ENCODE peak calls at places on chromosome 22, in nine cellular contexts. One of them, this sample, is unnamed.

GRCh38 chr22:47325249-47325648 is 562.8 kb downstream of the TBC1D22A start:
- DNase-seq in RWPE1: no peak
- DNase-seq in GM13976: no peak
- DNase-seq in AG10803: no peak
- DNase-seq in HFFc6: no peak
- DNase-seq in progenitor cell of endocrine pancreas: no peak
- DNase-seq in heart left ventricle: no peak
- DNase-seq in lower lobe of right lung: no peak
- DNase-seq in cardiac muscle cell: no peak
- DNase-seq in this sample: no peak

GRCh38 chr22:33372875-33373274 is 314.7 kb upstream of the SYN3 start:
- DNase-seq in RWPE1: no peak
- DNase-seq in GM13976: no peak
- DNase-seq in AG10803: no peak
- DNase-seq in HFFc6: no peak
- DNase-seq in progenitor cell of endocrine pancreas: no peak
- DNase-seq in heart left ventricle: no peak
- DNase-seq in lower lobe of right lung: no peak
- DNase-seq in cardiac muscle cell: no peak
- DNase-seq in this sample: no peak

GRCh38 chr22:20752873-20753272 is 21.0 kb upstream of the SERPIND1 start:
- DNase-seq in RWPE1: no peak
- DNase-seq in GM13976: no peak
- DNase-seq in AG10803: no peak
- DNase-seq in HFFc6: no peak
- DNase-seq in progenitor cell of endocrine pancreas: no peak
- DNase-seq in heart left ventricle: no peak
- DNase-seq in lower lobe of right lung: no peak
- DNase-seq in cardiac muscle cell: no peak
- DNase-seq in this sample: no peak

GRCh38 chr22:31618057-31618456 is 44.0 kb downstream of the PISD start:
- DNase-seq in RWPE1: no peak
- DNase-seq in GM13976: no peak
- DNase-seq in AG10803: no peak
- DNase-seq in HFFc6: no peak
- DNase-seq in progenitor cell of endocrine pancreas: no peak
- DNase-seq in heart left ventricle: no peak
- DNase-seq in lower lobe of right lung: no peak
- DNase-seq in cardiac muscle cell: no peak
- DNase-seq in this sample: peak; percentile 74

GRCh38 chr22:48223488-48224190 is 1461.2 kb downstream of the TBC1D22A start:
- DNase-seq in RWPE1: no peak
- DNase-seq in GM13976: no peak
- DNase-seq in AG10803: no peak
- DNase-seq in HFFc6: no peak
- DNase-seq in progenitor cell of endocrine pancreas: no peak
- DNase-seq in heart left ventricle: no peak
- DNase-seq in lower lobe of right lung: no peak
- DNase-seq in cardiac muscle cell: no peak
- DNase-seq in this sample: no peak

GRCh38 chr22:44828193-44828592 is 75.8 kb downstream of the ARHGAP8 start:
- DNase-seq in RWPE1: peak; percentile 5
- DNase-seq in GM13976: peak; percentile 69
- DNase-seq in AG10803: no peak
- DNase-seq in HFFc6: no peak
- DNase-seq in progenitor cell of endocrine pancreas: no peak
- DNase-seq in heart left ventricle: no peak
- DNase-seq in lower lobe of right lung: no peak
- DNase-seq in cardiac muscle cell: peak; percentile 4
- DNase-seq in this sample: peak; percentile 29

GRCh38 chr22:28442951-28443876 is 236.4 kb downstream of the TTC28 start:
- DNase-seq in RWPE1: peak; percentile 41
- DNase-seq in GM13976: peak; percentile 36
- DNase-seq in AG10803: peak; percentile 81
- DNase-seq in HFFc6: peak; percentile 66
- DNase-seq in progenitor cell of endocrine pancreas: peak; percentile 15
- DNase-seq in heart left ventricle: peak; percentile 77
- DNase-seq in lower lobe of right lung: peak; percentile 63
- DNase-seq in cardiac muscle cell: peak; percentile 87
- DNase-seq in this sample: peak; percentile 56

GRCh38 chr22:24905909-24906308 is 40.6 kb downstream of the LHFPL7 start:
- DNase-seq in RWPE1: no peak
- DNase-seq in GM13976: no peak
- DNase-seq in AG10803: no peak
- DNase-seq in HFFc6: no peak
- DNase-seq in progenitor cell of endocrine pancreas: no peak
- DNase-seq in heart left ventricle: no peak
- DNase-seq in lower lobe of right lung: no peak
- DNase-seq in cardiac muscle cell: no peak
- DNase-seq in this sample: no peak

GRCh38 chr22:16932577-16932976 is 75.4 kb downstream of the GAB4 start:
- DNase-seq in RWPE1: no peak
- DNase-seq in GM13976: no peak
- DNase-seq in AG10803: no peak
- DNase-seq in HFFc6: no peak
- DNase-seq in progenitor cell of endocrine pancreas: no peak
- DNase-seq in heart left ventricle: no peak
- DNase-seq in lower lobe of right lung: no peak
- DNase-seq in cardiac muscle cell: no peak
- DNase-seq in this sample: no peak

GRCh38 chr22:25566812-25567211 is 2.3 kb downstream of the GRK3 start:
- DNase-seq in RWPE1: no peak
- DNase-seq in GM13976: peak; percentile 33
- DNase-seq in AG10803: no peak
- DNase-seq in HFFc6: no peak
- DNase-seq in progenitor cell of endocrine pancreas: no peak
- DNase-seq in heart left ventricle: no peak
- DNase-seq in lower lobe of right lung: no peak
- DNase-seq in cardiac muscle cell: no peak
- DNase-seq in this sample: no peak

GRCh38 chr22:48895341-48895740 is 932.3 kb downstream of the BRD1 start:
- DNase-seq in RWPE1: no peak
- DNase-seq in GM13976: no peak
- DNase-seq in AG10803: no peak
- DNase-seq in HFFc6: no peak
- DNase-seq in progenitor cell of endocrine pancreas: no peak
- DNase-seq in heart left ventricle: no peak
- DNase-seq in lower lobe of right lung: no peak
- DNase-seq in cardiac muscle cell: no peak
- DNase-seq in this sample: no peak

DNA sequence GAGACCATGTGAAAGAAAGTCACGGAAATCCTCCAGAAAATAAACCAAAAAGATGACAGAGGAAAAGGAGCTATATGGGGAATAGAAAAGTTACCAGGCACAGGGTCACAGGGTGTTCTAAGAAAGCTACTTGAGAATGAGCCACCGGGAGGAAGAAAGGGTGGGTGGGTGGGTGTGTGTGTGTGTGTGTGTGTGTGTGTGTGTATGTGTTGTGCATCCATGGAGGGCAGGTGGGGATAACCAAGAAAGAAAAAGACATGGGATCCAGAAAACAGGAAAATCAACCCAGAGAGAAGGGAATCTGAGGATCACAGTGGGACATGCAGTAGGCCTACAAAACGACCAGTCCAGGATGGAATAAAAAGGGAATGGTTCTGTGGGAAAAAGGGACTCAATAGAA is 3.7 kb downstream of the APOL2 start:
- DNase-seq in RWPE1: no peak
- DNase-seq in GM13976: no peak
- DNase-seq in AG10803: no peak
- DNase-seq in HFFc6: no peak
- DNase-seq in progenitor cell of endocrine pancreas: no peak
- DNase-seq in heart left ventricle: no peak
- DNase-seq in lower lobe of right lung: no peak
- DNase-seq in cardiac muscle cell: no peak
- DNase-seq in this sample: no peak
- TF ChIP-seq CTCF in RWPE1: no peak
- TF ChIP-seq CTCF in GM13976: no peak
- TF ChIP-seq CTCF in AG10803: no peak
- TF ChIP-seq CTCF in HFFc6: no peak
- TF ChIP-seq CTCF in progenitor cell of endocrine pancreas: no peak
- TF ChIP-seq CTCF in heart left ventricle: no peak
- TF ChIP-seq CTCF in lower lobe of right lung: no peak
- TF ChIP-seq CTCF in cardiac muscle cell: no peak
- TF ChIP-seq CTCF in this sample: no peak

GRCh38 chr22:22855617-22856308 is 31.9 kb upstream of the IGLL5 start:
- DNase-seq in RWPE1: peak; percentile 3
- DNase-seq in GM13976: peak; percentile 64
- DNase-seq in AG10803: no peak
- DNase-seq in HFFc6: no peak
- DNase-seq in progenitor cell of endocrine pancreas: peak; percentile 36
- DNase-seq in heart left ventricle: no peak
- DNase-seq in lower lobe of right lung: no peak
- DNase-seq in cardiac muscle cell: peak; percentile 13
- DNase-seq in this sample: peak; percentile 33
- TF ChIP-seq CTCF in RWPE1: no peak
- TF ChIP-seq CTCF in GM13976: peak; percentile 34
- TF ChIP-seq CTCF in AG10803: peak; percentile 38
- TF ChIP-seq CTCF in HFFc6: peak; percentile 77
- TF ChIP-seq CTCF in progenitor cell of endocrine pancreas: peak; percentile 67
- TF ChIP-seq CTCF in heart left ventricle: no peak
- TF ChIP-seq CTCF in lower lobe of right lung: peak; percentile 35
- TF ChIP-seq CTCF in cardiac muscle cell: peak; percentile 40
- TF ChIP-seq CTCF in this sample: peak; percentile 7

GRCh38 chr22:30423959-30424380 is 1.6 kb upstream of the MTFP1 start:
- DNase-seq in RWPE1: peak; percentile 95
- DNase-seq in GM13976: peak; percentile 98
- DNase-seq in AG10803: peak; percentile 100
- DNase-seq in HFFc6: peak; percentile 99
- DNase-seq in progenitor cell of endocrine pancreas: peak; percentile 96
- DNase-seq in heart left ventricle: peak; percentile 99
- DNase-seq in lower lobe of right lung: peak; percentile 99
- DNase-seq in cardiac muscle cell: peak; percentile 100
- DNase-seq in this sample: peak; percentile 99

GRCh38 chr22:30425327-30425615 is 297 bp upstream of the MTFP1 start:
- DNase-seq in RWPE1: no peak
- DNase-seq in GM13976: no peak
- DNase-seq in AG10803: no peak
- DNase-seq in HFFc6: no peak
- DNase-seq in progenitor cell of endocrine pancreas: no peak
- DNase-seq in heart left ventricle: no peak
- DNase-seq in lower lobe of right lung: no peak
- DNase-seq in cardiac muscle cell: no peak
- DNase-seq in this sample: no peak

GRCh38 chr22:30425616-30426394 is at the start of gene MTFP1:
- DNase-seq in RWPE1: peak; percentile 48
- DNase-seq in GM13976: peak; percentile 72
- DNase-seq in AG10803: peak; percentile 56
- DNase-seq in HFFc6: peak; percentile 27
- DNase-seq in progenitor cell of endocrine pancreas: peak; percentile 51
- DNase-seq in heart left ventricle: peak; percentile 72
- DNase-seq in lower lobe of right lung: peak; percentile 66
- DNase-seq in cardiac muscle cell: peak; percentile 76
- DNase-seq in this sample: peak; percentile 75

GRCh38 chr22:30423296-30423958 is 2.1 kb upstream of the MTFP1 start:
- DNase-seq in RWPE1: peak; percentile 34
- DNase-seq in GM13976: no peak
- DNase-seq in AG10803: no peak
- DNase-seq in HFFc6: no peak
- DNase-seq in progenitor cell of endocrine pancreas: no peak
- DNase-seq in heart left ventricle: no peak
- DNase-seq in lower lobe of right lung: peak; percentile 78
- DNase-seq in cardiac muscle cell: no peak
- DNase-seq in this sample: peak; percentile 88

DNA sequence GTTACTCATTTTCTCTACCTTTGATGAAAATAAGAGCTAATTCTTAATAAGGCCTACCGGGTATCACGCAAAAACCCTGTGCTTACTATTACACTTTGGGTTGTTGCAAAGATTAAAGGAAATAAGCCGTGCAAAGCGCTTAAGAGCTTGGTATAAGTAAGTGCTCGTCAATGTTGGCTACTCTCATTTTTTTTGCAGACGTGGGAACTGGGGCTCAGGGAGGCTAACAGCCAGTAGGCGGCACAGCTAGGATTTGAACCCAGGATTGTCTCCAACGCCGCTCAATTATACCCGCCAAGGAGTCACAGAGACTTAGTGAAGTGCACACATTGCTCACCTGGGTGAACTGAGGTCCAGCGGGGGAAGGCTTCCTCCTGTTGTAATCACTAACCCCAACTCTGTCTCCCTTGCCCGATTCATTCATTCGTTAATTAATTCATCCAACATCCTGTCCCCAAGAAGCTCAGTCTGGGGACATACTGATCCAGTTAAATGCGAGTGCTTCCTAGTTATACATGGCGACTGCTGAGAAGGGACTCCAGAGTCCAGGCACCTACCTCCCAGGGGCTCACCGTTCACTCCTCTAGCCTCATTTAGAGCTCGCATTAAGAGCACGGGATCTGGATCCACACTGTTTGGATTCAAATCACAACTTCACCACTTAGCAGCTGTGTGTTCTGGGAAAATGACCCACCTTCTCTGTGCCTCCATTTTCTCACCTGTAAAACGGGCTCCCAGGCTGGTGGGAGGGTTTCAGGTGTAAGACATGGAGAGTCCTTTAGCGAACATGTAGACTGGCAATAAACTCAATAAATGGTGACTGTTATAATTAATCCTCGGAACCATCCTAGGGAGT is 869 bp upstream of the MTFP1 start:
- DNase-seq in RWPE1: no peak
- DNase-seq in GM13976: no peak
- DNase-seq in AG10803: no peak
- DNase-seq in HFFc6: peak; percentile 24
- DNase-seq in progenitor cell of endocrine pancreas: no peak
- DNase-seq in heart left ventricle: no peak
- DNase-seq in lower lobe of right lung: no peak
- DNase-seq in cardiac muscle cell: no peak
- DNase-seq in this sample: no peak
- TF ChIP-seq CTCF in RWPE1: no peak
- TF ChIP-seq CTCF in GM13976: no peak
- TF ChIP-seq CTCF in AG10803: peak; percentile 27
- TF ChIP-seq CTCF in HFFc6: peak; percentile 45
- TF ChIP-seq CTCF in progenitor cell of endocrine pancreas: no peak
- TF ChIP-seq CTCF in heart left ventricle: no peak
- TF ChIP-seq CTCF in lower lobe of right lung: no peak
- TF ChIP-seq CTCF in cardiac muscle cell: no peak
- TF ChIP-seq CTCF in this sample: no peak

DNA sequence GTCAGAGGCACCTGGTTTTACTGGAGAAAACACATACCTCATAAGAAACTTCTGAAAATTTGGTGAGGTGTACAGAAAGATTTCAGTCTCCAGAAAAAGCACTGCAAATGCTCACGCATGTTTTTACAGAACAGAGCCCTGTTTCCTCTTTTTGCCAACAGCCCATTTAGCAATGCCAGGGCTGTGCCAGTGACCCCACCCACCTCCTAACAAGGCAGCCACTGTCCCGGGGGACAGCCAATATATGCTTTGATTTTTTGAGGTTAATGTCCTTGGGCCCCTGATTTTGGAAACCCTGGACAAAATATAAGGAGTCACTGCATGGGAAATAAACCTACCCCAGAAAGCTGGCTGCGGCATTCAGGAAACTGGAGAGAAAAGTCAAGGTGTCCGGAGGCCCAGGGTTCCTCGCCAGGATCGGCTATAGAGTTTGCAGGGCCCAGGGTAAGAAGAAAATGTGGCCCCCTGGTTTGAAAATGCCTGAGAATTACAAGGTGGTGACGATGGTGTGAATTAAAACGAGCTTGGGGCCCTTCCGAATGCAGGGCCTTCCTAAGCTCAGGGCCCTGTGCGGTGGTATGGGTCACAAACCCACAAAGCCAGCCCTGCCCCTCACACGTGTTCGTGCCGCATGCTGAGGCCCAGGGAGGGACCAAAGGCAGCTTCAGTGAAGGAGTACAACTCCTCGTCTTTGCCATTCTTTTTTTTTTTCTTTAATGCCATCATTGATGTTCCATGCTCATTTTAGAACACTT is 71.1 kb upstream of the WNT7B start:
- DNase-seq in RWPE1: no peak
- DNase-seq in GM13976: no peak
- DNase-seq in AG10803: peak; percentile 66
- DNase-seq in HFFc6: no peak
- DNase-seq in progenitor cell of endocrine pancreas: no peak
- DNase-seq in heart left ventricle: peak; percentile 33
- DNase-seq in lower lobe of right lung: peak; percentile 66
- DNase-seq in cardiac muscle cell: no peak
- DNase-seq in this sample: no peak
- TF ChIP-seq CTCF in RWPE1: no peak
- TF ChIP-seq CTCF in GM13976: no peak
- TF ChIP-seq CTCF in AG10803: no peak
- TF ChIP-seq CTCF in HFFc6: no peak
- TF ChIP-seq CTCF in progenitor cell of endocrine pancreas: no peak
- TF ChIP-seq CTCF in heart left ventricle: no peak
- TF ChIP-seq CTCF in lower lobe of right lung: no peak
- TF ChIP-seq CTCF in cardiac muscle cell: no peak
- TF ChIP-seq CTCF in this sample: no peak